ENCODE peak calls at places on chromosomes 12 and 14, in four cellular contexts. N is HCT116, T is MM.1S, L is OCI-LY7. B is an unnamed sample.

GRCh38 chr14:55348766-55349453 is 62.7 kb downstream of the ATG14 start:
- DNase-seq in T (no peak), N (no peak), L (peak; percentile 31), B (no peak)

GRCh38 chr14:25400607-25401206 is 350.8 kb upstream of the STXBP6 start:
- DNase-seq in N (no peak), L (peak; percentile 54), T (peak; percentile 54), B (peak; percentile 81)

GRCh38 chr12:103727638-103728037 is 113.4 kb downstream of the NT5DC3 start:
- DNase-seq in L (no peak), T (no peak), N (no peak), B (no peak)

GRCh38 chr14:34766611-34767010 is 52.2 kb upstream of the CFL2 start:
- DNase-seq in L (no peak), N (no peak), T (no peak), B (no peak)

GRCh38 chr12:55717397-55718007 is 1.7 kb downstream of the BLOC1S1 start:
- DNase-seq in T (no peak), N (no peak), L (no peak), B (no peak)

GRCh38 chr14:100547633-100548294 is 39.5 kb downstream of the BEGAIN start:
- DNase-seq in N (peak; percentile 55), L (peak; percentile 18), T (no peak), B (no peak)

GRCh38 chr12:99745106-99745505 is 97.6 kb downstream of the GARIN6 start:
- DNase-seq in N (no peak), T (no peak), L (no peak), B (no peak)

GRCh38 chr12:92029136-92029535 is 116.5 kb downstream of the BTG1 start:
- DNase-seq in N (no peak), L (no peak), T (no peak), B (no peak)

GRCh38 chr14:104688755-104689619 is at the start of gene INF2:
- DNase-seq in L (peak; percentile 72), N (no peak), T (no peak), B (peak; percentile 88)

GRCh38 chr14:96275182-96276112 is 19.4 kb downstream of the BDKRB1 start:
- DNase-seq in N (peak; percentile 29), L (peak; percentile 61), T (peak; percentile 35), B (peak; percentile 89)

GRCh38 chr14:61226015-61226654 is 55.0 kb downstream of the TMEM30B start:
- DNase-seq in L (no peak), T (no peak), N (no peak), B (no peak)
- H3K4me1 ChIP-seq in L (no peaks in the 10 kb centered on the region), T (no peaks in the 10 kb centered on the region), N (no peaks in the 10 kb centered on the region), B (peaks cover 5% of the 10 kb centered on the region)

GRCh38 chr14:79584679-79585078 is 626.6 kb downstream of the DIO2 start:
- DNase-seq in N (no peak), T (no peak), L (no peak), B (peak; percentile 13)
- TF ChIP-seq EZH2phosphoT487 in N (no peak), T (no peak), L (no peak), B (no peak)

GRCh38 chr12:46831335-46832083 is 5.7 kb upstream of the SLC38A4 start:
- DNase-seq in N (no peak), T (no peak), L (no peak), B (peak; percentile 30)
- H3K4me3 ChIP-seq in N (no peak overlapping the region), T (no peak overlapping the region), L (no peak overlapping the region), B (peak overlapping the region; percentile 12)

DNA sequence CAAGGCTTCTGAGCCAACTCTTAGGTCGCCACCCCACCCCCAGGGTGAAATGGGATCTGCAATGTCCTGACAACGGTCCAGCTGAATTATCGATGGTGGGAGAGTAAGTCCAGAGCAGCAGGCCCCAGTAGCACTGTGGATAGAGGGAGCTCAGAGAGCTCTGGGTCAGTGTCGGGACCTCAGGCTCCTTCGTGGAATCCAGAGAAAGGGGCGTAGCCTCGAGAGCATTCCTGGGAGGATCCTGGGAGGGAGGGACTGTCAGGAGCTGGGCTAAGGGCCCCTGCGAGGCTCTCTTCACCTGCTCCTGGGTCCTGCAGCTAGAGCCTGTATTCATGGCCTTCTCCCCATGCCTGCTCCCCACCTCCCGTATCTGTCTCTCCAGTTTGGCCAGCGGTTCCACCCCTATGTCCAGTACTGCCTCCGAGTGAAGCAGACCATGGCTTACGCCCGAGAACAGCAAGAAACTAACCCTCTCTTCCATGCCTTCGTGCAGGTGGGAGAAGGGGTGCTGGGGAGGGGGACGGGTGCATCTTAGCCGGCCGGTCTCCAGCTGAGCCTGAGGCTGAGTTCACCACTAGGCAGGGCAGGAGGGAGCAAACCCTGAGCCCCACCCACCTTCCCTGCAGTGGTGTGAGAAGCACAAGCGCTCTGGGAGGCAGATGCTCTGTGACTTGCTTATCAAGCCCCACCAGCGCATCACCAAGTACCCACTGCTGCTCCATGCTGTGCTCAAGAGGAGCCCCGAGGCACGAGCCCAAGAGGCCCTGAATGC is 6.6 kb downstream of the PLEKHG6 start:
- DNase-seq in T (no peak), N (no peak), L (no peak), B (no peak)
- H3K4me1 ChIP-seq in T (peaks cover 12% of the 10 kb centered on the region), N (peaks cover 17% of the 10 kb centered on the region), L (no peaks in the 10 kb centered on the region), B (peaks cover 17% of the 10 kb centered on the region)

GRCh38 chr14:81269100-81269978 is 48.6 kb upstream of the GTF2A1 start:
- DNase-seq in L (peak; percentile 71), T (peak; percentile 28), N (peak; percentile 56), B (peak; percentile 76)
- TF ChIP-seq EZH2phosphoT487 in L (no peak), T (no peak), N (no peak), B (no peak)

GRCh38 chr12:105257321-105257728 is 21.4 kb upstream of the APPL2 start:
- DNase-seq in L (no peak), N (no peak), T (no peak), B (no peak)

GRCh38 chr12:105253882-105254513 is 18.0 kb upstream of the APPL2 start:
- DNase-seq in N (no peak), T (no peak), L (no peak), B (no peak)

GRCh38 chr12:105256011-105256410 is 20.0 kb upstream of the APPL2 start:
- DNase-seq in L (no peak), N (no peak), T (no peak), B (no peak)

GRCh38 chr12:105259226-105259625 is 23.3 kb upstream of the APPL2 start:
- DNase-seq in L (no peak), N (no peak), T (no peak), B (no peak)

DNA sequence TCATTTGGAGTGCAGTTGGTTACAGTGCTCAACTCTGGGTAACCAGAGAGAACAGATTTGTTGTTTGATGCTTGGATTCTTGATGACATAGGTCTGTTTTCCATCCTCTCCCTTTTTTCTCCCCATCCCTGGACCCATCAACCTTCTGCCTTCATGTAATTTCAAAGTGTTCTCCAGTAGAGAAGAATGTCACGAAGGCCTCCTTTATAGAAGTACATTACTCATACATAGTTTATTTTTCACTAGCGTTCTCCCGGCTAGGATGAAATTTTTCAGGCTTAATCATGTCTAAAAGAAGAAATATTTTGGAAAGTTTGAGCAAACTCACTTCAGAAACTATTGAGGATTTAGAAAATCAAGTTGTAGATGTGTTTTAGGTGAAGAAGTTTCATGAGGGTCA is 20.9 kb upstream of the APPL2 start:
- DNase-seq in T (no peak), N (no peak), L (no peak), B (no peak)
- H3K4me3 ChIP-seq in T (no peak overlapping the region), N (no peak overlapping the region), L (no peak overlapping the region), B (no peak overlapping the region)

GRCh38 chr14:77980475-77981321 is 180.8 kb downstream of the ADCK1 start:
- DNase-seq in L (no peak), T (no peak), N (no peak), B (peak; percentile 79)

GRCh38 chr14:77979171-77979570 is 179.3 kb downstream of the ADCK1 start:
- DNase-seq in N (no peak), T (no peak), L (no peak), B (no peak)

GRCh38 chr14:77985235-77985634 is 184.9 kb upstream of the NRXN3 start:
- DNase-seq in N (no peak), T (no peak), L (no peak), B (no peak)

GRCh38 chr14:77979666-77980351 is 179.9 kb downstream of the ADCK1 start:
- DNase-seq in N (no peak), T (no peak), L (peak; percentile 16), B (no peak)
- H3K4me1 ChIP-seq in N (no peaks in the 10 kb centered on the region), T (no peaks in the 10 kb centered on the region), L (no peaks in the 10 kb centered on the region), B (no peaks in the 10 kb centered on the region)

GRCh38 chr12:24947541-24948451 is 1.1 kb downstream of the BCAT1 start:
- DNase-seq in L (peak; percentile 34), T (no peak), N (no peak), B (no peak)
- TF ChIP-seq EZH2phosphoT487 in L (no peak), T (peak; percentile 49), N (no peak), B (no peak)

DNA sequence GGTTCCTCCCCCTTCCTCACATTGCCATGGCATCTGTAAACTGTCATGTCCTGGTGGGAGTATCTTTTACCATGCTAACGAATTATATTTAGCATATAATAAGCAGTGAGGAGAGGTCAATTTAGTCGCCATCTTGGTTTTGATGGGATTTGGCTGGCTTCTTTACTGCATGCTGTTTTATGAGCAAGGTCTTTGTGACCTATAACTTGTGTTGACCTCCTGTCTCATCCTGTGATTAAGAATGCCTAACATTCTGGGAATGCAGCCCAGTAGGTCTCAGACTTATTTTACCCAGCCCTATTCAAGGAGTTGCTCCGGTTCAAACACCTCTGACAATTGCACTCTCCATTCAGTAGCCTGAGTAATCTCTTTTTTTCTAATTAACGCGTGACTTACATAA is 2.1 kb upstream of the EIF4B start:
- DNase-seq in T (no peak), L (no peak), N (no peak), B (no peak)
- H3K4me3 ChIP-seq in T (no peak overlapping the region), L (no peak overlapping the region), N (no peak overlapping the region), B (no peak overlapping the region)